ENCODE peak calls at places on chromosome 7, in four cellular contexts. V is NCI-H2029 treated with DMSO at 0.1 percent for 48 hours, K is coronary artery, T is left ventricle myocardium inferior. O is an unnamed sample.

GRCh38 chr7:99270702-99271101 is 1.9 kb upstream of the MYH16 start:
- DNase-seq in V (no peak), K (no peak), T (no peak), O (no peak)

GRCh38 chr7:131961281-131961680 is 404.9 kb upstream of the PODXL start:
- DNase-seq in V (peak), K (no peak), T (no peak), O (no peak)

GRCh38 chr7:151503902-151504714 is 15.6 kb downstream of the RHEB start:
- DNase-seq in V (no peak), K (no peak), T (no peak), O (no peak)

GRCh38 chr7:75064291-75064690 is 9.3 kb downstream of the RCC1L start:
- DNase-seq in V (no peak), K (no peak), T (no peak), O (no peak)

GRCh38 chr7:101952355-101953247 is 135.2 kb downstream of the CUX1 start:
- DNase-seq in V (no peak), K (no peak), T (no peak), O (no peak)

GRCh38 chr7:25851332-25852248 is 300.4 kb upstream of the NFE2L3 start:
- DNase-seq in V (no peak), K (peak), T (peak), O (no peak)

GRCh38 chr7:39650676-39651075 is 27.3 kb downstream of the RALA start:
- DNase-seq in V (no peak), K (no peak), T (peak), O (no peak)

GRCh38 chr7:2477447-2478386 is 1.5 kb upstream of the GRIFIN start:
- DNase-seq in V (peak), K (no peak), T (peak), O (no peak)

GRCh38 chr7:39589323-39590111 is 23.3 kb downstream of the YAE1 start:
- DNase-seq in V (no peak), K (no peak), T (no peak), O (no peak)

GRCh38 chr7:43364391-43364790 is 218.5 kb upstream of the STK17A start:
- DNase-seq in V (no peak), K (no peak), T (no peak), O (no peak)

GRCh38 chr7:22066484-22066883 is 120.8 kb upstream of the CDCA7L start:
- DNase-seq in V (no peak), K (no peak), T (no peak), O (no peak)

GRCh38 chr7:11373546-11374142 is 400.0 kb downstream of the PHF14 start:
- DNase-seq in V (no peak), K (no peak), T (no peak), O (no peak)

GRCh38 chr7:116902811-116903210 is 40.4 kb downstream of the CAPZA2 start:
- DNase-seq in V (no peak), K (no peak), T (no peak), O (no peak)

GRCh38 chr7:99096124-99096887 is 47.6 kb downstream of the SMURF1 start:
- DNase-seq in V (no peak), K (no peak), T (no peak), O (no peak)